ENCODE peak calls at places on chromosomes 2 and 18, in six cellular contexts. O is esophagus squamous epithelium; W is left ventricle myocardium inferior; X is CD4-positive, alpha-beta T cell; Y is A549; R is Panc1. C is an unnamed sample.

GRCh38 chr18:72544092-72544886 is at the start of gene CBLN2:
- DNase-seq in W (no peak), X (no peak), R (no peak), Y (peak), O (no peak), C (peak)

GRCh38 chr2:240469239-240469636 is 33.8 kb downstream of the GPC1 start:
- DNase-seq in O (no peak), W (no peak), X (no peak), Y (no peak), R (no peak), C (no peak)

GRCh38 chr2:40760071-40760666 is 308.3 kb upstream of the SLC8A1 start:
- DNase-seq in Y (peak), R (peak), O (no peak), X (no peak), W (no peak), C (no peak)

GRCh38 chr2:54471221-54471711 is 15.1 kb downstream of the SPTBN1 start:
- DNase-seq in O (no peak), R (no peak), Y (peak), W (peak), X (no peak), C (no peak)

GRCh38 chr2:200749631-200750322 is 61.9 kb upstream of the BZW1 start:
- DNase-seq in Y (no peak), X (no peak), W (no peak), R (no peak), O (no peak), C (no peak)

GRCh38 chr2:54906711-54907110 is 143.5 kb downstream of the RTN4 start:
- DNase-seq in Y (no peak), R (no peak), O (no peak), W (no peak), X (no peak), C (no peak)

GRCh38 chr18:53796042-53796729 is 428.3 kb downstream of the MBD2 start:
- DNase-seq in X (no peak), O (no peak), Y (no peak), R (no peak), W (no peak), C (no peak)

GRCh38 chr18:34783485-34783884 is 73.4 kb downstream of the DTNA start:
- DNase-seq in Y (no peak), R (no peak), O (no peak), X (no peak), W (no peak), C (no peak)

GRCh38 chr2:218260742-218261423 is at the start of gene GPBAR1:
- DNase-seq in X (no peak), W (peak), Y (no peak), O (no peak), R (no peak), C (no peak)

GRCh38 chr2:9310390-9310789 is 103.8 kb downstream of the ASAP2 start:
- DNase-seq in X (no peak), R (peak), W (peak), Y (peak), O (no peak), C (no peak)

GRCh38 chr2:150729495-150729955 is 242.1 kb upstream of the RND3 start:
- DNase-seq in X (no peak), W (no peak), O (no peak), Y (no peak), R (no peak), C (no peak)

GRCh38 chr18:45626330-45627203 is 11.3 kb downstream of the SLC14A2 start:
- DNase-seq in Y (no peak), X (no peak), W (no peak), O (no peak), R (no peak), C (no peak)

GRCh38 chr2:109156052-109156451 is 27.0 kb downstream of the SH3RF3 start:
- DNase-seq in R (no peak), W (no peak), O (no peak), Y (no peak), X (no peak), C (no peak)

GRCh38 chr18:45658756-45659155 is 43.5 kb downstream of the SLC14A2 start:
- DNase-seq in X (no peak), O (no peak), W (no peak), R (no peak), Y (no peak), C (no peak)

GRCh38 chr2:176330612-176331011 is 61.4 kb downstream of the MTX2 start:
- DNase-seq in R (no peak), O (no peak), W (no peak), X (no peak), Y (no peak), C (no peak)

GRCh38 chr2:112721819-112722522 is 1.2 kb downstream of the NT5DC4 start:
- DNase-seq in W (no peak), O (no peak), X (no peak), Y (no peak), R (no peak), C (no peak)

GRCh38 chr2:31476511-31477171 is 62.1 kb upstream of the XDH start:
- DNase-seq in X (no peak), W (no peak), R (no peak), Y (no peak), O (no peak), C (no peak)

GRCh38 chr2:149039213-149039724 is 770 bp downstream of the LYPD6B start:
- DNase-seq in Y (no peak), O (no peak), R (no peak), W (no peak), X (no peak), C (no peak)

GRCh38 chr2:71558300-71559051 is 105.1 kb downstream of the DYSF start:
- DNase-seq in W (no peak), Y (peak), R (no peak), O (no peak), X (no peak), C (no peak)

GRCh38 chr2:121472465-121472993 is 58.2 kb upstream of the RNU4ATAC start:
- DNase-seq in W (no peak), X (no peak), R (no peak), Y (no peak), O (no peak), C (no peak)

GRCh38 chr2:205759732-205760516 is 77.6 kb downstream of the NRP2 start:
- DNase-seq in Y (no peak), W (no peak), R (no peak), O (no peak), X (no peak), C (no peak)

GRCh38 chr2:236580746-236581355 is 11.2 kb downstream of the ACKR3 start:
- DNase-seq in R (no peak), X (no peak), Y (no peak), O (no peak), W (no peak), C (no peak)

GRCh38 chr2:159211447-159212396 is 74.8 kb downstream of the WDSUB1 start:
- DNase-seq in X (no peak), Y (no peak), W (no peak), R (no peak), O (no peak), C (no peak)

GRCh38 chr2:159209341-159210306 is 76.9 kb downstream of the WDSUB1 start:
- DNase-seq in X (peak), Y (no peak), W (no peak), O (no peak), R (no peak), C (no peak)

GRCh38 chr2:159206736-159207380 is 79.6 kb downstream of the WDSUB1 start:
- DNase-seq in X (no peak), W (no peak), R (no peak), O (no peak), Y (no peak), C (no peak)

GRCh38 chr2:159204381-159204780 is 82.1 kb downstream of the WDSUB1 start:
- DNase-seq in R (no peak), O (no peak), W (no peak), X (no peak), Y (no peak), C (no peak)

GRCh38 chr2:159208449-159208848 is 78.1 kb downstream of the WDSUB1 start:
- DNase-seq in O (no peak), W (no peak), X (no peak), Y (no peak), R (no peak), C (no peak)
- TF ChIP-seq CTCF in O (no peak), W (no peak), X (no peak), Y (no peak), R (no peak), C (no peak)

DNA sequence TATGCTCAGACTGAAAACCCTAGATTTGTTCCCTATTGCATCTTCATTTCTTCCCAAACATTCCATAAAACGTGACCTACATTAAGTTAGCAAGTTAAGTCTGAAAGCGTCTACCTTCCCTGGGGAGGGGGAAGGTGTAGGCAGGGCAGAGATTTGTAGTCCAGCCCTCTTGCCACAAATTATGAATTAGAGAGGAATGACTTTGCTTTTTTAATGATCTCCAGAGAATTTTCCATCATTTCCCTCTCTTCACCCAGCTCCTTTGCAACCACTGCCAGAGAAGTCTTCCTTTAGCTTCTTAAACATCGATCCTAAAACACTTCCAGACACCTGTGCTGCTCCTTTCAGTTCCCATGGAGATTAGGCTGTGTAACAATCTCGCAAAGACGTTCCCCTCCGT is 1.2 kb downstream of the C2orf76 start:
- DNase-seq in X (no peak), W (no peak), O (no peak), Y (no peak), R (no peak), C (no peak)
- TF ChIP-seq CTCF in X (no peak), W (no peak), O (no peak), Y (no peak), R (no peak), C (no peak)

GRCh38 chr18:25557006-25557405 is 205.0 kb upstream of the ZNF521 start:
- DNase-seq in O (no peak), W (no peak), R (no peak), Y (no peak), X (no peak), C (no peak)

GRCh38 chr18:25560369-25560768 is 208.4 kb upstream of the ZNF521 start:
- DNase-seq in O (no peak), R (no peak), X (no peak), W (peak), Y (no peak), C (no peak)

GRCh38 chr18:25563346-25563745 is 211.4 kb upstream of the ZNF521 start:
- DNase-seq in R (no peak), W (no peak), X (no peak), O (no peak), Y (no peak), C (no peak)

GRCh38 chr18:25563816-25564370 is 211.9 kb upstream of the ZNF521 start:
- DNase-seq in W (no peak), X (no peak), O (no peak), Y (no peak), R (no peak), C (no peak)

DNA sequence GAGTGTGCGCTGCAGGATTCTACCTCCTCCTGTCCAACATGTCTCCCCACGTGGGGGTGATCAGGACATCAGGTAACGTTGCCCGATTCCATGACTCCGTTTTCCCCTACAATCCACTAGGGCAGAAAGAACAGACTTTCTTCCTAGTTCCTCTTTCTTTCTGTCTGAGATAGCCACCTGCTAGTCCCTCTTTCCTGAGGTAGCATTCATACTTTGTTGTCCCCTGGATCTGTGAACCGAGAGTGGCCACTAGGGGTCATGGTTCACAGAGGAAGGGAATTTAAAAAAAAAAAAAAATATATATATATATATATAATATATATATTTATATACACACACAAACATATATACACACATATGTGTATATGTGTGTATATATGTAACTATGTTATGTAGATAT is 210.0 kb upstream of the ZNF521 start:
- DNase-seq in R (peak), W (no peak), Y (peak), X (no peak), O (no peak), C (no peak)
- TF ChIP-seq CTCF in R (peak), W (peak), Y (no peak), X (no peak), O (no peak), C (no peak)

GRCh38 chr18:7164610-7165009 is 47.0 kb upstream of the LAMA1 start:
- DNase-seq in R (no peak), W (no peak), Y (peak), X (no peak), O (no peak), C (no peak)
- TF ChIP-seq CTCF in R (peak), W (peak), Y (no peak), X (no peak), O (no peak), C (no peak)

GRCh38 chr18:66557091-66557490 is 46.8 kb downstream of the CDH19 start:
- DNase-seq in X (no peak), W (no peak), O (no peak), Y (no peak), R (no peak), C (no peak)
- TF ChIP-seq CTCF in X (no peak), W (no peak), O (no peak), Y (no peak), R (no peak), C (no peak)